ENCODE peak calls at places on chromosomes 6 and 20, in nine cellular contexts. J is right lobe of liver, O is Panc1, H is esophagus muscularis mucosa, A is Peyer's patch, S is fibroblast of lung, V is GM23338, T is breast epithelium, B is adrenal gland. N is an unnamed sample. For H3K4me1 and H3K36me3, the result is how much of the 10 kb centered on the place peaks cover.

GRCh38 chr20:17796096-17796563 is 96.4 kb downstream of the BANF2 start:
- DNase-seq in V (no peak), H (no peak), S (peak), A (no peak), J (peak), O (no peak), T (peak), B (peak), N (no peak)

GRCh38 chr20:57622579-57623381 is 2.6 kb upstream of the ZBP1 start:
- DNase-seq in T (no peak), A (peak), V (peak), O (peak), B (peak), H (no peak), S (peak), J (no peak), N (peak)

GRCh38 chr20:53773792-53774371 is 180.2 kb upstream of the ZNF217 start:
- DNase-seq in S (peak), B (no peak), T (no peak), V (no peak), A (no peak), H (no peak), J (no peak), O (peak), N (no peak)

GRCh38 chr6:18422136-18422535 is 35.0 kb downstream of the RNF144B start:
- DNase-seq in O (no peak), T (no peak), S (no peak), V (no peak), A (no peak), J (no peak), H (no peak), B (no peak), N (no peak)

GRCh38 chr6:131917763-131918649 is 33.2 kb downstream of the CCN2 start:
- DNase-seq in S (no peak), V (no peak), O (no peak), J (no peak), H (no peak), B (no peak), T (no peak), A (no peak), N (no peak)

GRCh38 chr6:75317503-75318206 is 33.1 kb upstream of the TMEM30A start:
- DNase-seq in O (no peak), H (no peak), T (no peak), A (no peak), J (no peak), B (no peak), V (peak), S (no peak), N (no peak)

GRCh38 chr6:124795879-124796838 is 166.1 kb upstream of the RNF217 start:
- DNase-seq in B (peak), H (no peak), A (no peak), T (peak), V (peak), O (no peak), S (peak), J (no peak), N (no peak)

GRCh38 chr6:145699462-145699861 is 35.9 kb downstream of the EPM2A start:
- DNase-seq in V (no peak), B (no peak), S (peak), O (no peak), T (no peak), H (no peak), A (no peak), J (no peak), N (no peak)

GRCh38 chr6:154928325-154928922 is 66.7 kb upstream of the TIAM2 start:
- DNase-seq in J (peak), A (no peak), T (no peak), H (no peak), O (peak), V (peak), B (peak), S (peak), N (no peak)

GRCh38 chr6:132333639-132334516 is 67.4 kb downstream of the MOXD1 start:
- DNase-seq in O (peak), B (peak), J (peak), S (peak), V (peak), A (no peak), H (no peak), T (no peak), N (no peak)

GRCh38 chr6:87251725-87252124 is 70.7 kb upstream of the SMIM8 start:
- DNase-seq in J (no peak), O (no peak), H (no peak), S (no peak), T (no peak), B (no peak), A (no peak), V (no peak), N (no peak)

GRCh38 chr6:168272379-168273011 is 47.1 kb downstream of the DACT2 start:
- DNase-seq in B (no peak), H (no peak), J (no peak), S (no peak), T (no peak), V (peak), O (no peak), A (no peak), N (peak)

GRCh38 chr20:31670371-31671228 is 32.9 kb downstream of the COX4I2 start:
- DNase-seq in T (peak), H (no peak), S (peak), A (no peak), V (no peak), O (no peak), B (peak), J (no peak), N (peak)

GRCh38 chr6:132843316-132844040 is 29.1 kb downstream of the RPS12 start:
- DNase-seq in J (no peak), H (no peak), V (peak), B (no peak), A (no peak), S (no peak), T (no peak), O (no peak), N (no peak)

GRCh38 chr20:17594443-17594842 is 24.6 kb downstream of the DSTN start:
- DNase-seq in B (no peak), V (peak), T (peak), O (no peak), A (no peak), S (peak), H (no peak), J (no peak), N (no peak)

GRCh38 chr6:44217332-44218143 is 812 bp downstream of the MYMX start:
- DNase-seq in O (no peak), V (peak), H (no peak), T (peak), S (peak), J (peak), B (peak), A (no peak), N (no peak)

GRCh38 chr6:45657243-45657642 is 279.5 kb upstream of the SUPT3H start:
- DNase-seq in O (no peak), S (peak), A (no peak), H (no peak), B (no peak), T (no peak), J (no peak), V (no peak), N (no peak)

GRCh38 chr20:61299613-61300012 is 47.6 kb downstream of the CDH4 start:
- DNase-seq in J (no peak), S (no peak), A (no peak), T (no peak), B (no peak), O (no peak), H (no peak), V (no peak), N (no peak)

GRCh38 chr6:21348462-21349195 is 244.9 kb upstream of the SOX4 start:
- DNase-seq in T (no peak), J (no peak), A (no peak), O (peak), S (peak), H (no peak), V (peak), B (no peak), N (no peak)

GRCh38 chr6:148231572-148231971 is 111.1 kb upstream of the SASH1 start:
- DNase-seq in O (no peak), H (no peak), J (no peak), B (no peak), V (no peak), A (no peak), S (peak), T (no peak), N (no peak)

GRCh38 chr6:75306074-75306473 is 21.5 kb upstream of the TMEM30A start:
- DNase-seq in A (no peak), H (no peak), S (peak), J (no peak), B (no peak), V (no peak), T (no peak), O (no peak), N (no peak)

GRCh38 chr6:107637316-107637715 is 147.4 kb downstream of the SOBP start:
- DNase-seq in B (no peak), A (no peak), V (no peak), T (no peak), O (no peak), S (no peak), H (no peak), J (no peak), N (no peak)

GRCh38 chr6:179340-179950 is 112.8 kb upstream of the DUSP22 start:
- DNase-seq in B (peak), O (no peak), T (no peak), S (no peak), A (no peak), J (no peak), H (no peak), V (no peak), N (no peak)

GRCh38 chr6:26295691-26296555 is 69.1 kb upstream of the BTN3A2 start:
- DNase-seq in V (no peak), A (peak), J (no peak), S (peak), H (no peak), B (no peak), T (no peak), O (peak), N (no peak)

GRCh38 chr20:38969708-38970107 is 7.6 kb downstream of the DHX35 start:
- DNase-seq in A (peak), T (no peak), S (no peak), B (no peak), J (no peak), O (no peak), H (no peak), V (no peak), N (no peak)

GRCh38 chr6:70315096-70315751 is 12.3 kb upstream of the COL9A1 start:
- DNase-seq in B (no peak), V (no peak), O (no peak), T (no peak), J (no peak), H (no peak), A (no peak), S (no peak), N (no peak)

GRCh38 chr6:69680302-69680701 is 116.5 kb downstream of the LMBRD1 start:
- DNase-seq in T (no peak), J (no peak), H (no peak), O (no peak), B (no peak), A (no peak), S (no peak), V (no peak), N (no peak)

GRCh38 chr20:38073307-38074010 is 39.9 kb downstream of the RPRD1B start:
- DNase-seq in O (peak), S (peak), A (no peak), B (peak), J (no peak), V (peak), H (peak), T (peak), N (no peak)

GRCh38 chr6:163334264-163334663 is 80.3 kb upstream of the QKI start:
- DNase-seq in V (no peak), H (no peak), B (peak), A (no peak), S (peak), T (no peak), O (no peak), J (no peak), N (no peak)

GRCh38 chr20:61253264-61253639 is 1.2 kb downstream of the CDH4 start:
- DNase-seq in T (no peak), A (no peak), H (no peak), V (peak), B (no peak), J (no peak), O (no peak), S (peak), N (no peak)

GRCh38 chr20:38806855-38807655 is 1.6 kb downstream of the PPP1R16B start:
- DNase-seq in H (no peak), J (no peak), B (no peak), S (no peak), A (no peak), T (no peak), O (no peak), V (peak), N (peak)

GRCh38 chr20:38270869-38271608 is 10.5 kb upstream of the KIAA1755 start:
- DNase-seq in H (no peak), V (no peak), S (peak), B (peak), A (no peak), T (no peak), O (no peak), J (no peak), N (no peak)

GRCh38 chr20:25065625-25066338 is 7.8 kb upstream of the ACSS1 start:
- DNase-seq in V (peak), T (peak), J (peak), H (no peak), O (peak), S (peak), B (peak), A (peak), N (peak)

GRCh38 chr20:21523398-21523868 is 9.6 kb upstream of the NKX2-2 start:
- DNase-seq in V (no peak), S (no peak), A (no peak), O (no peak), J (no peak), H (no peak), T (no peak), B (no peak), N (no peak)

GRCh38 chr6:45663181-45664180 is 285.7 kb upstream of the SUPT3H start:
- DNase-seq in A (peak), J (no peak), T (no peak), B (no peak), H (no peak), S (peak), V (peak), O (no peak), N (peak)

GRCh38 chr6:152022303-152022702 is 214.8 kb downstream of the ESR1 start:
- DNase-seq in A (no peak), O (no peak), H (no peak), B (no peak), J (no peak), T (no peak), S (no peak), V (no peak), N (no peak)

GRCh38 chr6:151070666-151071065 is 169.1 kb upstream of the AKAP12 start:
- DNase-seq in B (no peak), T (no peak), J (no peak), H (peak), V (no peak), S (peak), O (no peak), A (no peak), N (no peak)

GRCh38 chr6:29858006-29858405 is 30.4 kb downstream of the HLA-G start:
- DNase-seq in V (no peak), A (no peak), T (no peak), S (no peak), H (no peak), O (no peak), J (no peak), B (no peak), N (no peak)

GRCh38 chr6:142756215-142756630 is 188.8 kb downstream of the HIVEP2 start:
- DNase-seq in T (no peak), A (no peak), S (peak), J (no peak), O (no peak), B (no peak), H (no peak), V (peak), N (no peak)
- TF ChIP-seq CTCF in T (no peak), A (no peak), S (no peak), J (no peak), O (no peak), B (no peak), H (no peak), V (no peak), N (no peak)

GRCh38 chr20:63898882-63899558 is 4.1 kb downstream of the DNAJC5 start:
- DNase-seq in T (no peak), S (no peak), V (no peak), O (no peak), H (no peak), J (no peak), A (no peak), B (peak), N (no peak)
- H3K4me1 ChIP-seq in T (under half), S (under half), V (under half), O (under half), H (half or more), J (under half), A (under half), B (under half), N (under half)

DNA sequence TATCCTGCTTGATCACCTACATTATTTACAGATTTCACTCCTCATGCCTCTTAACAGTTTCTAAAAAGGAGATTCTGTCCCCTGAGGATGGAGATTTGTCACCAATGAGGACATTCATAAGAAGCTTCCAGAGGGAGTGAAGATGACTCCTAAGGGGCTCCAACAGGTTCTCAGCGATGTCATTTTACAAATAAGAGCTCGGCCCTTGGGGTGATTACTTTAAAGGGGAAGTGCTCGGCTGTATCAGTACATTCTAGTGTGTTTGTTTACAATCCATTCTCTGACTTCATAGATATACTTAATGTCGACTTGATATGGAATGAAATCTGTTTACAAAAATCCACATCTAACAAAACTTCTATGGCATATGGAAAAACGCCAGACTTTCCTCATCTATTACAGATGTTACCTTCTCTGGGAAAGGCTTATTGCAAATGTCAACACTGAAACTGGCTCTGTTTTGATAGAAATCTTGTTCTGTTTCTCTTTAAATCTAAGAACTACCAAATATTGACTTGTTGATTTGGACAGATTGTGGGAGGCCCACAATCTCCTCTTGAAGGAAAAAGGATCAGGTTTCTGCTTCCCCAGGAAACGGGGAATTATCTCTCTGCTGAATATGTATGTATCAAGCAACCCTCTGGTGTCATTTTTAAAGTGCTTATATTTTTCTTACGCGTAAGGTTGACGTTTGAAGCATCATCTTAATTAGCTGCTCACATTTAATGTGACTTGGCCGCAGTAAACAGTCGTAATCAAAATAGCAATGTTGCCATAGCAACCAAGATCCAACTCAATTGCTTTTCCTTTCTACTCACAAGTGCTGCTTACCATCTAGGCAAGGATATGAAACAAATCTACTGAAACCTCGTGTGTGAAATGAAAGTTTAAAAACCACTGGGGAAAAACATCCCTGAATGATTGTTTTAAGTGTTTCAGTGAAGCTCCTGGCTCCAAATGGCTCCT is 95.8 kb downstream of the SHLD1 start:
- DNase-seq in B (no peak), S (peak), O (no peak), V (peak), T (no peak), A (no peak), J (no peak), H (no peak), N (no peak)
- H3K36me3 ChIP-seq in B (under half), S (under half), O (under half), V (under half), T (under half), A (under half), J (under half), H (under half), N (under half)

GRCh38 chr6:169310983-169311382 is 57.3 kb upstream of the THBS2 start:
- DNase-seq in H (peak), O (no peak), B (no peak), A (no peak), T (no peak), V (no peak), S (no peak), J (no peak), N (no peak)
- TF ChIP-seq CTCF in H (no peak), O (no peak), B (no peak), A (no peak), T (no peak), V (no peak), S (no peak), J (no peak), N (no peak)

DNA sequence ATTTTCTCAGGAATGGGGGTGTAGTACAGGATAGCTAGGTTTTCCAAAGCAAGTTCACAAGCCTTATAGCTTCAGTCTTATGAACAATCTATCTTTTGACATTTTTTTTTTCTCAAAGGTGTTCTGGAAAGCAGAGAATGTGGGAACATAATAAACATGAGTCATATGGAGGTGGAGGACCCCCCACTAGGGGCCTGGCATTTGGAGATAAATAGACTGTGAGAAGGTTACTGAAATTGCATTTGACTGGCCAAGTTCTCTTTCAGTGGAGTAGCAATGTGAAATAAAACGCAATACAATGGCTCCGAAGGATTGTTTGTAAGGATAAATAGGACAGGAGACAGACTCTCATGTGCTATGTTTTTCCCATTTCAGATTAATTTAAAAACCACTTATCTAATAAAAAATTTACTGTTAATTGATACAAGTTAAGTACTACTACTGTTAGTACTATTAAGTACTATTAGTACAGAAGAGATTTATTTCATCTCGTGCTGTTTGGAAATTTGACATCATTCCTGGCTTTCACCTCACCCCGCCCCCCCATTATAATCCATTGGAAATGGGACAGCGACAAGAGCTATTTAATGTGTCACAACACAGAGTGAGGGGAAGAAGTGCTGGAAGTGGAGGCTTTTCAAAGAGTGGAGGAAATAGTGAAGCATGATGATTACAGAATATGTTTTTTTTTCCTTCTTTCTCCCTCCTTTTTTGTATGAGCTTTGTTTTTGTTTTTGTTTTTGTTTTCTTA is 122.6 kb upstream of the ID4 start:
- DNase-seq in H (no peak), S (no peak), A (no peak), T (no peak), J (no peak), O (no peak), V (no peak), B (no peak), N (no peak)
- H3K4me1 ChIP-seq in H (under half), S (under half), A (under half), T (under half), J (under half), O (under half), V (under half), B (under half), N (under half)

DNA sequence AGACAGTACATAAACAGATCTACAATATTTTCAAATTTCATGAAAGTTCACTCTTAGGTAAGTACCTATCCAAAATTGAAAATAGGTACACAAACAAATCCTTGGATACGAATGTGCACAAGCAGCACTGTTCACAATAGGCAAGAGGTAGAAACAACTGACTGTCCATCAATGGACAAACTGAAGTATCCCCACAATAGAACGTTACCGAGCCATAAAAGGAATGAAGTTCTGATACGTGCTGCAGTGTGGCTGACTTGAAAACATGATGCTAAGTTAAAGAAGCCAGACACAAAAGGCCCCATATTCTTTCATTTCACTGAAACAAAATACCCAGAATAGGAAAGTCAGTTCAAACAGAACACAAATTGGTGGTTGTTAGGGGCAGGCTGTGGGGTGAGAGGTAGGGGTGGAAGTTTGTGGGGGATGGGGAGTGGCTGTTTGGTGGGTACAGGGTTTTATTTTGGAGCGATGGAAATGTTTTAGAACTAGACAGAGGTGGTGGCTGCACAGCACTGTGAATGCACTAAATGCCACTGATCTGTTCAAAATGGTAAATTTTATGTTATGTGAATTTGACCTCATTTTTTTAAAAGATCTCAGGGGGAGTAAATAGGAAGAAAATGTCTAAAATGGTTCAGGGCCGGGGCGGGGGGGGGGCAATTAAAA is 89.5 kb downstream of the ZMYND8 start:
- DNase-seq in J (no peak), H (no peak), A (no peak), B (peak), V (no peak), S (no peak), T (no peak), O (no peak), N (no peak)
- H3K36me3 ChIP-seq in J (under half), H (under half), A (half or more), B (under half), V (under half), S (under half), T (under half), O (under half), N (under half)

GRCh38 chr6:5175195-5175594 is 85.6 kb downstream of the LYRM4 start:
- DNase-seq in S (no peak), J (no peak), B (no peak), O (no peak), H (no peak), T (no peak), V (peak), A (no peak), N (no peak)
- TF ChIP-seq CTCF in S (peak), J (no peak), B (no peak), O (peak), H (no peak), T (no peak), V (peak), A (peak), N (no peak)